ENCODE peak calls at places on chromosomes 12 and 14, in five cellular contexts. I is testis, C is H4, H is RWPE1, S is omental fat pad. A is an unnamed sample.

GRCh38 chr12:33440477-33440876 is 858 bp upstream of the SYT10 start:
- DNase-seq in I (no peak), C (no peak), H (no peak), S (no peak), A (no peak)

GRCh38 chr12:83709899-83710298 is 1023.2 kb downstream of the TMTC2 start:
- DNase-seq in I (no peak), C (no peak), H (no peak), S (no peak), A (no peak)

GRCh38 chr12:51923506-51924365 is 16.4 kb downstream of the ACVRL1 start:
- DNase-seq in I (peak), C (no peak), H (no peak), S (no peak), A (peak)

GRCh38 chr12:104115587-104115975 is 22.4 kb downstream of the NFYB start:
- DNase-seq in I (no peak), C (no peak), H (no peak), S (no peak), A (no peak)

GRCh38 chr14:22164616-22165015 is 424.4 kb downstream of the DAD1 start:
- DNase-seq in I (no peak), C (no peak), H (no peak), S (no peak), A (no peak)

GRCh38 chr12:50151047-50151687 is 16.0 kb downstream of the CERS5 start:
- DNase-seq in I (no peak), C (no peak), H (no peak), S (no peak), A (no peak)

GRCh38 chr14:73786942-73787759 is 64.5 kb upstream of the PTGR2 start:
- DNase-seq in I (peak), C (no peak), H (no peak), S (no peak), A (peak)

GRCh38 chr14:36167431-36167830 is 9.1 kb downstream of the PTCSC3 start:
- DNase-seq in I (no peak), C (peak), H (no peak), S (no peak), A (no peak)

GRCh38 chr12:51836012-51836832 is 12.3 kb downstream of the FIGNL2 start:
- DNase-seq in I (no peak), C (no peak), H (peak), S (no peak), A (no peak)

GRCh38 chr12:132329036-132329738 is at the start of gene GALNT9:
- DNase-seq in I (peak), C (no peak), H (no peak), S (no peak), A (no peak)

GRCh38 chr14:24094839-24095195 is 706 bp downstream of the PCK2 start:
- DNase-seq in I (peak), C (no peak), H (no peak), S (no peak), A (no peak)

GRCh38 chr14:60349663-60350365 is 100.8 kb downstream of the PPM1A start:
- DNase-seq in I (peak), C (peak), H (peak), S (no peak), A (peak)

GRCh38 chr14:51957950-51958349 is 31.4 kb upstream of the RTRAF start:
- DNase-seq in I (no peak), C (no peak), H (no peak), S (no peak), A (no peak)

GRCh38 chr14:23141706-23142467 is 22.8 kb upstream of the CEBPE start:
- DNase-seq in I (peak), C (peak), H (peak), S (no peak), A (peak)

GRCh38 chr12:83979785-83980184 is 932.8 kb downstream of the SLC6A15 start:
- DNase-seq in I (no peak), C (no peak), H (no peak), S (no peak), A (no peak)

GRCh38 chr12:117143008-117143532 is 43.9 kb upstream of the TESC start:
- DNase-seq in I (no peak), C (no peak), H (peak), S (no peak), A (no peak)

GRCh38 chr14:56341766-56342418 is 223.7 kb downstream of the PELI2 start:
- DNase-seq in I (no peak), C (no peak), H (no peak), S (no peak), A (no peak)

GRCh38 chr14:71855399-71856036 is 76.7 kb upstream of the RGS6 start:
- DNase-seq in I (peak), C (peak), H (peak), S (peak), A (peak)

GRCh38 chr12:108668532-108668931 is 34.8 kb upstream of the SELPLG start:
- DNase-seq in I (no peak), C (no peak), H (no peak), S (no peak), A (no peak)

GRCh38 chr12:75478395-75478794 is 2.2 kb upstream of the GLIPR1 start:
- DNase-seq in I (no peak), C (no peak), H (no peak), S (no peak), A (no peak)

GRCh38 chr12:69052613-69053408 is 119.8 kb upstream of the CPM start:
- DNase-seq in I (no peak), C (peak), H (peak), S (no peak), A (no peak)

GRCh38 chr14:61887628-61888027 is 125.4 kb downstream of the SNAPC1 start:
- DNase-seq in I (no peak), C (no peak), H (no peak), S (no peak), A (no peak)

GRCh38 chr14:59067135-59067894 is 121.2 kb upstream of the DAAM1 start:
- DNase-seq in I (no peak), C (no peak), H (no peak), S (no peak), A (no peak)

GRCh38 chr14:95356245-95356850 is 36.6 kb upstream of the CLMN start:
- DNase-seq in I (peak), C (no peak), H (no peak), S (no peak), A (no peak)

GRCh38 chr12:104865080-104865479 is 93.0 kb downstream of the SLC41A2 start:
- DNase-seq in I (no peak), C (no peak), H (no peak), S (no peak), A (no peak)

A was measured in thyroid gland.